ENCODE peak calls at places on chromosome 1, in eight cellular contexts. X, V, C, H, A, S, D and U are unnamed samples.

GRCh38 chr1:221809101-221810029 is 67.5 kb upstream of the DUSP10 start:
- DNase-seq in X (no peak), V (no peak), C (no peak), H (no peak), A (peak; percentile 77), S (no peak), D (no peak), U (no peak)

GRCh38 chr1:64755356-64755755 is 10.5 kb downstream of the RAVER2 start:
- DNase-seq in X (no peak), V (no peak), C (no peak), H (no peak), A (no peak), S (no peak), D (no peak), U (no peak)

GRCh38 chr1:31730336-31731048 is 26.7 kb upstream of the COL16A1 start:
- DNase-seq in X (no peak), V (no peak), C (no peak), H (no peak), A (no peak), S (no peak), D (no peak), U (no peak)

GRCh38 chr1:236753964-236754363 is 41.1 kb upstream of the MTR start:
- DNase-seq in X (no peak), V (no peak), C (no peak), H (peak; percentile 63), A (no peak), S (no peak), D (peak; percentile 41), U (no peak)

GRCh38 chr1:5835179-5835562 is 157.1 kb downstream of the NPHP4 start:
- DNase-seq in X (no peak), V (no peak), C (no peak), H (no peak), A (no peak), S (no peak), D (no peak), U (no peak)

GRCh38 chr1:166471359-166471758 is 304.6 kb upstream of the FAM78B start:
- DNase-seq in X (no peak), V (no peak), C (no peak), H (no peak), A (no peak), S (no peak), D (no peak), U (no peak)

GRCh38 chr1:181208967-181209366 is 120.5 kb downstream of the IER5 start:
- DNase-seq in X (peak; percentile 31), V (no peak), C (no peak), H (no peak), A (no peak), S (no peak), D (no peak), U (no peak)

GRCh38 chr1:60922304-60922703 is 160.1 kb upstream of the NFIA start:
- DNase-seq in X (no peak), V (no peak), C (peak; percentile 26), H (no peak), A (no peak), S (no peak), D (peak; percentile 12), U (no peak)

GRCh38 chr1:30778156-30778978 is 20.8 kb upstream of the LAPTM5 start:
- DNase-seq in X (no peak), V (no peak), C (no peak), H (no peak), A (peak; percentile 96), S (peak; percentile 89), D (no peak), U (no peak)

GRCh38 chr1:186082235-186082937 is 292.7 kb downstream of the TPR start:
- DNase-seq in X (no peak), V (no peak), C (peak; percentile 42), H (peak; percentile 77), A (peak; percentile 44), S (peak; percentile 100), D (peak; percentile 88), U (peak; percentile 59)

GRCh38 chr1:9843576-9843945 is 19.8 kb upstream of the CLSTN1 start:
- DNase-seq in X (no peak), V (no peak), C (no peak), H (no peak), A (no peak), S (no peak), D (no peak), U (no peak)

GRCh38 chr1:62784509-62785365 is 805 bp downstream of the ATG4C start:
- DNase-seq in X (no peak), V (no peak), C (no peak), H (no peak), A (no peak), S (peak; percentile 12), D (no peak), U (no peak)

GRCh38 chr1:204335085-204335484 is 24.6 kb downstream of the PLEKHA6 start:
- DNase-seq in X (no peak), V (no peak), C (no peak), H (no peak), A (no peak), S (no peak), D (no peak), U (no peak)

GRCh38 chr1:150076985-150077384 is 9.4 kb downstream of the VPS45 start:
- DNase-seq in X (no peak), V (no peak), C (no peak), H (no peak), A (no peak), S (no peak), D (no peak), U (no peak)

GRCh38 chr1:150076066-150076465 is 8.5 kb downstream of the VPS45 start:
- DNase-seq in X (no peak), V (no peak), C (no peak), H (no peak), A (no peak), S (no peak), D (no peak), U (no peak)

GRCh38 chr1:150069923-150070322 is 2.3 kb downstream of the VPS45 start:
- DNase-seq in X (no peak), V (no peak), C (no peak), H (no peak), A (no peak), S (no peak), D (no peak), U (no peak)

GRCh38 chr1:150072959-150073358 is 5.4 kb downstream of the VPS45 start:
- DNase-seq in X (no peak), V (no peak), C (no peak), H (no peak), A (no peak), S (peak; percentile 54), D (no peak), U (no peak)

DNA sequence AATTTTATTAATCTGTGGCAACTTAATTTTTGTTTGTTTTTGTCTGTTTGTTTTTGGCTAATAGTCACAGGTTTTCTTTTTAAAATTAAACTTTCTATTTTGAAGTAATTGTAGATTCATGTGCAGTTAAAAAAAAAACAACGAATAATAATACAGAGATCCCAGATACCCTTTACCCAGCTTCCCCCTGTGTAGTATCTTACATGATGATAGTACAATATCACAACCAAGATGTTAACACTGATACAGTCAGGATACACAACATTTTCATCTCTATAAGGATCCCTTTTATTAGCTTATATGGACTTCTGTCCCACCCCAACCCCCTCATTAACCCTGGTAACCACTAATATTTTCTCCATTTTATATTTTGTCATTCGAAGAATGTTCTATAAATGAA is 5.9 kb downstream of the VPS45 start:
- DNase-seq in X (no peak), V (no peak), C (no peak), H (no peak), A (no peak), S (no peak), D (no peak), U (no peak)
- H3K9me3 ChIP-seq in X (no peaks in the 10 kb centered on the region), V (no peaks in the 10 kb centered on the region), C (no peaks in the 10 kb centered on the region), H (no peaks in the 10 kb centered on the region), A (no peaks in the 10 kb centered on the region), S (no peaks in the 10 kb centered on the region), D (no peaks in the 10 kb centered on the region), U (no peaks in the 10 kb centered on the region)

GRCh38 chr1:26548841-26549240 is 19.3 kb downstream of the RPS6KA1 start:
- DNase-seq in X (no peak), V (no peak), C (no peak), H (no peak), A (no peak), S (no peak), D (no peak), U (no peak)

GRCh38 chr1:26543444-26543835 is 13.9 kb downstream of the RPS6KA1 start:
- DNase-seq in X (no peak), V (no peak), C (no peak), H (no peak), A (no peak), S (no peak), D (no peak), U (no peak)

GRCh38 chr1:26544156-26544555 is 14.6 kb downstream of the RPS6KA1 start:
- DNase-seq in X (no peak), V (no peak), C (no peak), H (no peak), A (no peak), S (no peak), D (no peak), U (no peak)

GRCh38 chr1:26546819-26547218 is 17.3 kb downstream of the RPS6KA1 start:
- DNase-seq in X (no peak), V (no peak), C (no peak), H (no peak), A (no peak), S (no peak), D (no peak), U (no peak)

GRCh38 chr1:26546375-26546774 is 16.8 kb downstream of the RPS6KA1 start:
- DNase-seq in X (no peak), V (no peak), C (no peak), H (no peak), A (no peak), S (no peak), D (no peak), U (no peak)
- H3K4me1 ChIP-seq in X (peaks cover 71% of the 10 kb centered on the region), V (peaks cover 56% of the 10 kb centered on the region), C (peaks cover 18% of the 10 kb centered on the region), H (peaks cover 11% of the 10 kb centered on the region), A (no peaks in the 10 kb centered on the region), S (no peaks in the 10 kb centered on the region), D (peaks cover 4% of the 10 kb centered on the region), U (no peaks in the 10 kb centered on the region)

DNA sequence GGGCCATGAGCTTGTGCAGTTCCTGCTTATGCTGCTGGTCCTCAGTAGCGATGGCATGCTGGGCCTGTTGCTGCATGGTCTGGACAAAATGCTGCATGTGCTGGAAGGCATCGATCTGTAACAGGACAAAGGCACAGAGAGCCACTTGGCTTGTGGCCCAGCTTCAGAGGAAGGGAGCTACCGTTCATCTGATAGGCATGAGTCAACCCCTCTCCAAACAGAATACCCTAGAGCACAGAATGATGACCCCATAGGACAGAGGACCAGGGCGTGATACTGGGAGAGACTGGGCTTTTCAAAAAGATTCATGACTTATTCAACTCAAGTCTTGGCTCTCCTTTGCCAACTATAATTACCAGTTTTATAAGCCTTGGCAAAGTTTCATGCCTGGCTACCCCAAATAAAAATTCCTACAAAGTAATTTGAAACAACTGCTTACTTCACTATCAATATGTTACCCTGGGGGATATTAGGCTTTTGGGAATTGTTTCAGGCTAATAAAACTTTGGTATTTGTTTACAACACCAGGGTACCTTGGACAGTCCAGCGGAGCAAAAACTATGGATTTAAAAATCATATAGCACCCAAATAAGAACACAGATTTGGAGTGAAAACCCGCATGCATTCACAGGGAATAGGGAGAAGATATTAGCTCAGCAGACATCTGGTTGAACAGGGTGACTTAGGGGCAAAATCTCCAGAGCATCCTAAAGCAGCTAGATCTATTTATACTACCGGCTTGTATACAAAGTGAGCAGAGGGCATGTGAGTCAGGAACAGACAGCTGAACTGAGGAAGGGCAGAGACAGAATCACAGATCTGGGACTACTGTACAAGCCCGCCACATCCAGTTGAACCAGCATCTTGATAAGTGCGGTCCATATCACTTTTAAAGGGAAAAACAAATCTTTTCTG is 34.9 kb upstream of the EXOSC10 start:
- DNase-seq in X (no peak), V (no peak), C (peak; percentile 38), H (no peak), A (peak; percentile 30), S (peak; percentile 16), D (no peak), U (no peak)
- H3K36me3 ChIP-seq in X (peaks cover 36% of the 10 kb centered on the region), V (peaks cover 68% of the 10 kb centered on the region), C (peaks cover 7% of the 10 kb centered on the region), H (peaks cover 99% of the 10 kb centered on the region), A (peaks cover 22% of the 10 kb centered on the region), S (peaks cover 48% of the 10 kb centered on the region), D (peaks cover 88% of the 10 kb centered on the region), U (peaks cover 91% of the 10 kb centered on the region)

GRCh38 chr1:19164274-19165015 is 45.6 kb downstream of the UBR4 start:
- DNase-seq in X (no peak), V (no peak), C (no peak), H (no peak), A (no peak), S (no peak), D (no peak), U (no peak)
- H3K9me3 ChIP-seq in X (no peaks in the 10 kb centered on the region), V (no peaks in the 10 kb centered on the region), C (no peaks in the 10 kb centered on the region), H (no peaks in the 10 kb centered on the region), A (no peaks in the 10 kb centered on the region), S (no peaks in the 10 kb centered on the region), D (no peaks in the 10 kb centered on the region), U (no peaks in the 10 kb centered on the region)